ENCODE peak calls at places on chromosomes 5 and 9, in four cellular contexts. One of them, this sample, is unnamed.

GRCh38 chr9:85716031-85716877 is 25.5 kb downstream of the AGTPBP1 start:
- DNase-seq in neuronal stem cell: no peak
- DNase-seq in naive thymus-derived CD4-positive, alpha-beta T cell: no peak
- DNase-seq in endothelial cell: no peak
- DNase-seq in this sample: no peak

GRCh38 chr5:78984611-78985406 is at the start of gene ARSB:
- DNase-seq in naive thymus-derived CD4-positive, alpha-beta T cell: peak; percentile 64
- DNase-seq in neuronal stem cell: peak; percentile 86
- DNase-seq in endothelial cell: peak; percentile 87
- DNase-seq in this sample: peak; percentile 66

GRCh38 chr9:98081477-98082219 is 25.1 kb downstream of the NANS start:
- DNase-seq in neuronal stem cell: no peak
- DNase-seq in endothelial cell: no peak
- DNase-seq in naive thymus-derived CD4-positive, alpha-beta T cell: no peak
- DNase-seq in this sample: no peak

GRCh38 chr9:29214702-29215248 is 1641.5 kb upstream of the C9orf72 start:
- DNase-seq in naive thymus-derived CD4-positive, alpha-beta T cell: no peak
- DNase-seq in endothelial cell: peak; percentile 12
- DNase-seq in neuronal stem cell: peak; percentile 14
- DNase-seq in this sample: no peak

GRCh38 chr9:35618854-35619799 is 914 bp upstream of the CD72 start:
- DNase-seq in naive thymus-derived CD4-positive, alpha-beta T cell: no peak
- DNase-seq in endothelial cell: no peak
- DNase-seq in neuronal stem cell: no peak
- DNase-seq in this sample: no peak

GRCh38 chr5:87233122-87233521 is 34.6 kb upstream of the RASA1 start:
- DNase-seq in neuronal stem cell: no peak
- DNase-seq in naive thymus-derived CD4-positive, alpha-beta T cell: no peak
- DNase-seq in endothelial cell: no peak
- DNase-seq in this sample: no peak

GRCh38 chr5:3182477-3182876 is 413.2 kb upstream of the IRX1 start:
- DNase-seq in naive thymus-derived CD4-positive, alpha-beta T cell: no peak
- DNase-seq in neuronal stem cell: no peak
- DNase-seq in endothelial cell: no peak
- DNase-seq in this sample: no peak

GRCh38 chr9:1647776-1648175 is 367.4 kb upstream of the SMARCA2 start:
- DNase-seq in endothelial cell: no peak
- DNase-seq in naive thymus-derived CD4-positive, alpha-beta T cell: no peak
- DNase-seq in neuronal stem cell: no peak
- DNase-seq in this sample: no peak

GRCh38 chr9:116060631-116061030 is 93.0 kb upstream of the PAPPA start:
- DNase-seq in naive thymus-derived CD4-positive, alpha-beta T cell: no peak
- DNase-seq in endothelial cell: no peak
- DNase-seq in neuronal stem cell: no peak
- DNase-seq in this sample: no peak

GRCh38 chr5:10424124-10424731 is 17.5 kb upstream of the ROPN1L start:
- DNase-seq in neuronal stem cell: no peak
- DNase-seq in endothelial cell: peak; percentile 28
- DNase-seq in naive thymus-derived CD4-positive, alpha-beta T cell: no peak
- DNase-seq in this sample: no peak

GRCh38 chr9:128011071-128011817 is 30.5 kb upstream of the EEIG1 start:
- DNase-seq in endothelial cell: no peak
- DNase-seq in naive thymus-derived CD4-positive, alpha-beta T cell: no peak
- DNase-seq in neuronal stem cell: no peak
- DNase-seq in this sample: no peak